ENCODE peak calls at places on chromosomes 1 and 21, in eight cellular contexts. J, Z, X, S, N, W, P and G are unnamed samples.

GRCh38 chr1:3560199-3560955 is 50.9 kb downstream of the MEGF6 start:
- DNase-seq in J (no peak), Z (no peak), X (no peak), S (no peak), N (no peak), W (no peak), P (no peak), G (no peak)

GRCh38 chr1:112267929-112268328 is 128.1 kb upstream of the CTTNBP2NL start:
- DNase-seq in J (no peak), Z (no peak), X (no peak), S (peak), N (peak), W (no peak), P (peak), G (no peak)

GRCh38 chr1:3746389-3746783 is 5.9 kb upstream of the CCDC27 start:
- DNase-seq in J (no peak), Z (no peak), X (no peak), S (no peak), N (no peak), W (no peak), P (no peak), G (peak)

GRCh38 chr1:87370519-87370918 is 41.8 kb downstream of the LMO4 start:
- DNase-seq in J (no peak), Z (no peak), X (no peak), S (no peak), N (no peak), W (no peak), P (no peak), G (no peak)

GRCh38 chr1:53091841-53092645 is 30.0 kb downstream of the PODN start:
- DNase-seq in J (no peak), Z (no peak), X (no peak), S (peak), N (no peak), W (no peak), P (no peak), G (no peak)

GRCh38 chr1:159089184-159089791 is 12.7 kb upstream of the AIM2 start:
- DNase-seq in J (no peak), Z (no peak), X (no peak), S (no peak), N (no peak), W (peak), P (no peak), G (peak)

GRCh38 chr1:111139234-111139955 is 498 bp downstream of the DRAM2 start:
- DNase-seq in J (peak), Z (peak), X (peak), S (peak), N (no peak), W (peak), P (peak), G (peak)

GRCh38 chr1:40822890-40823289 is 39.3 kb downstream of the CITED4 start:
- DNase-seq in J (no peak), Z (no peak), X (no peak), S (no peak), N (no peak), W (no peak), P (no peak), G (no peak)

GRCh38 chr1:205936846-205937707 is 6.2 kb downstream of the SLC26A9 start:
- DNase-seq in J (peak), Z (no peak), X (no peak), S (no peak), N (no peak), W (no peak), P (no peak), G (no peak)

GRCh38 chr1:226657788-226658537 is 81.1 kb downstream of the ITPKB start:
- DNase-seq in J (no peak), Z (no peak), X (no peak), S (peak), N (peak), W (no peak), P (no peak), G (no peak)

GRCh38 chr1:67489643-67490042 is 59.4 kb upstream of the SERBP1 start:
- DNase-seq in J (no peak), Z (peak), X (no peak), S (no peak), N (no peak), W (peak), P (no peak), G (no peak)

GRCh38 chr21:43970551-43970950 is 41.6 kb upstream of the TRAPPC10 start:
- DNase-seq in J (no peak), Z (no peak), X (no peak), S (no peak), N (no peak), W (no peak), P (no peak), G (no peak)

GRCh38 chr21:42630626-42631025 is 22.8 kb upstream of the PDE9A start:
- DNase-seq in J (no peak), Z (no peak), X (no peak), S (peak), N (peak), W (no peak), P (peak), G (no peak)

GRCh38 chr1:167905182-167905581 is 8.8 kb downstream of the ADCY10 start:
- DNase-seq in J (no peak), Z (no peak), X (no peak), S (no peak), N (no peak), W (peak), P (no peak), G (no peak)

GRCh38 chr21:44083631-44084291 is 23.4 kb upstream of the PWP2 start:
- DNase-seq in J (no peak), Z (no peak), X (no peak), S (no peak), N (no peak), W (no peak), P (peak), G (no peak)

GRCh38 chr1:201493757-201494617 is 12.9 kb downstream of the CSRP1 start:
- DNase-seq in J (no peak), Z (no peak), X (no peak), S (peak), N (peak), W (no peak), P (no peak), G (no peak)

GRCh38 chr1:156480411-156481192 is 20.0 kb downstream of the MEF2D start:
- DNase-seq in J (peak), Z (peak), X (no peak), S (peak), N (peak), W (peak), P (peak), G (peak)

GRCh38 chr1:241356519-241357365 is at the start of gene RGS7:
- DNase-seq in J (peak), Z (peak), X (no peak), S (peak), N (peak), W (no peak), P (no peak), G (peak)

DNA sequence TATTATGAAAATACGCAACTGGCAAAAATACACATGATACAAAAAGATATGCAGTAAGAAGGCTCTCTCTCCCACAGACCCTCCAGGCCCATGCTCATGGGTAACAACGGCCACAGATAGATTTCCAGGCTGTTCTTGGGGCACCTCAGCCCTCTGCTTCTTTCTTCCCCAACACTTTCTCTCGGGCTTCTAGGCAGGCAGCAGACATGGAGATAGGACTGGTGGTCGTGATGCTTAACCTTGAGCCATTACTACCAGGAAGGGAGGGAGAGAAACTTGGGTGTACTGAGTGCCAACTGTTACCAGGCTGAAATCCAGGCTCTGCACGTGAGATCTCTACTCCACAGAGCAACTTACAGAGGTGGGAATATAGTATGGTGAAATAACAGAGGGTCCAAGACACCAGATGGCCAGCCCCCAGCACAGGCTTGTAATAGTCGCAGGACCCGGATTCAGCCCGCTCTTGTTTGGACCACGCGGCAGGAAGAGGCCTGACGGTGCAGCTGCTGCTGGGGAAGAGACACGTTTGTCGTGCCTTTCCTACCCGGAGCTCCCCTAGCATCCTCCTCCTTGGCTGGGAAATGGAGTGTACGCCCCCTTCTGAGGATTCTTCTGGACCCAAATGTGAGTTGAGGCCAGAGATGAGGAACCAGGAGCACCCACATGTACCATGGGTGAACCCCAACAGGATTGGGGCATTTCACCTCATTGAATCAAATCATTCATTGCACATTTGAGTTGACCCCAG is 441.1 kb upstream of the VAMP3 start:
- DNase-seq in J (no peak), Z (no peak), X (no peak), S (no peak), N (no peak), W (no peak), P (no peak), G (no peak)
- TF ChIP-seq POLR2A in J (no peak), Z (no peak), X (no peak), S (no peak), N (no peak), W (no peak), P (no peak), G (no peak)

DNA sequence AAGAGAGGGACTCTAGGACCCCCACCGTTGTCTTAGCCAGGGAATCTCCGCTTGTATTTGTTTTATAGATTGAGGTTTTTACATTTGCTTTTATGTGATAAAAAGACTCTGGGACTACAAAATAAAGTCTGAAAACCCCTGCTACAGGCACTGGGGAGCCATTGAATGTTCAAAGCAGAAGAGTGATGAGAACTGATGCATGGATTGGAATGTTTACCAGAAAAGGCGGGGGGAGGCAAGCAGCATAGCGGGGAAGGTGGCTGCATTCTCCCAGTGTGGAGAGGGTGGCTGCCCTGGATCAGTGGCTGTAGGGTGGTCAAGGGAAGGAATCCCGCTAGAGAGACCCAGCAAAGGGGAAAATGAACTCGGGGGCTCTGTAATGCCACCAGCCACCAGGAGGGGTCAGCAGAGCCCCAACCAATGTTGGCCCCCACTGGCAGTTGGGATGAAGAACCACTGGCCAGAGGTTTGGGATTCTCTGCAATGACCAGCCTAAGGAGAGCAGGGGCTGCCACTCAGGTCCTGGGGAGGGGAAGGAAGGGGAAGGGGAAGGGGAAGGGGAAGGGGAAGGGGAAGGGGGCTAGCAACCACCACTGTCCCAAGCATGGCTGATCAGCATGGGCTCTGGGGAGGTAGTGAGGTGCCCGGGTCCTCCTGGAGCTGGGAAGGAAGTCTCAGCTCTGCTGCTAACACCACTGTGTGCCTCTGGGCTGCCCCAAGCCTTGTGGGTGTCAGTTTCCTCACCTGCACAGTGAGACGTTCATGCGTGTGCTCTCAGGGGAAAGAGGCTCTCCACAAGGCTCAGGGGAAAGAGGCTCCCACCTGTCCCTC is 19.2 kb upstream of the PEF1 start:
- DNase-seq in J (peak), Z (peak), X (no peak), S (peak), N (peak), W (peak), P (peak), G (peak)
- TF ChIP-seq POLR2A in J (no peak), Z (no peak), X (no peak), S (no peak), N (no peak), W (no peak), P (no peak), G (no peak)

DNA sequence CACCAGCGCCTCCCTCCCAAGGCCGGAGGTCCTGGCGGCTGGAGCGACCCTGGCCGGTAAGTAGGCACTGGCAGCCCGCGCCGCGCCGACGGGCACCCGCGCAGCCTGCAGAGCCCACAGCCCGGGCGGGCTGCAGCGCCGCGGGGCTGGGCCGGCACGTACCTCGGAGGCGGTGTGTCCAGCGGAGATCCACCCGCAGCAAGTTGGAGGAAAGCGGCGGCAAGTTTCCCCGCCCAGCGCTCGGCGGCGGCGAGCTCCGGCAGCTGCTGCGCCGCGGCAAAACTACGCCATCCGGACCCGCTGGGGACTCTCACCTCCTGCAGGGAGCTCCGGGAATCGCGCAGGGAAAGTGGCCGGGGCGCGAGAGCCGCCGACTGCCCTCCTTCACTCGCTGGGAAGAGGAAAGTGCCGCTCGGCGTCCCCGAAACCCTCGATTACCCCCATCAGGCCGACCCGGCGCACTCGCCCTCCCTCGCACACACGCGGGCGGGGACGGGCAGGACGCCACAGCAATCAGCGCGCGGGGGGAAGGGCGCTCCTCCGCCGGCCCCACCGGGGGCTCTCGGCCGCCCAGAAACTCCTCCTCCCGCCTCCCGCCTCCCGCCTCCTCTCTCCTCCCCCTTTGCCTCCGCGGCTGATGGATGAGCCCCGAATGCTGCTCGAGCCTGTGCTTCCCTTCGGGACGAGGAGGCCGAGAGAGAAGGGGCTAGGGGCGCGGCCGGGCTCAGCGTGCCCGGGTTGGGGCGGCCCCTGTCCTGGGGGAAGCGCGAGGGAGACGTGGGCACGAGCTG is at the start of gene TGFBR3:
- DNase-seq in J (peak), Z (peak), X (peak), S (peak), N (peak), W (peak), P (peak), G (peak)
- TF ChIP-seq POLR2A in J (peak), Z (peak), X (peak), S (peak), N (peak), W (no peak), P (peak), G (no peak)

GRCh38 chr1:175673236-175674150 is 69.9 kb downstream of the TNR start:
- DNase-seq in J (no peak), Z (peak), X (no peak), S (no peak), N (no peak), W (no peak), P (peak), G (no peak)
- TF ChIP-seq POLR2A in J (no peak), Z (no peak), X (no peak), S (no peak), N (no peak), W (no peak), P (no peak), G (no peak)

DNA sequence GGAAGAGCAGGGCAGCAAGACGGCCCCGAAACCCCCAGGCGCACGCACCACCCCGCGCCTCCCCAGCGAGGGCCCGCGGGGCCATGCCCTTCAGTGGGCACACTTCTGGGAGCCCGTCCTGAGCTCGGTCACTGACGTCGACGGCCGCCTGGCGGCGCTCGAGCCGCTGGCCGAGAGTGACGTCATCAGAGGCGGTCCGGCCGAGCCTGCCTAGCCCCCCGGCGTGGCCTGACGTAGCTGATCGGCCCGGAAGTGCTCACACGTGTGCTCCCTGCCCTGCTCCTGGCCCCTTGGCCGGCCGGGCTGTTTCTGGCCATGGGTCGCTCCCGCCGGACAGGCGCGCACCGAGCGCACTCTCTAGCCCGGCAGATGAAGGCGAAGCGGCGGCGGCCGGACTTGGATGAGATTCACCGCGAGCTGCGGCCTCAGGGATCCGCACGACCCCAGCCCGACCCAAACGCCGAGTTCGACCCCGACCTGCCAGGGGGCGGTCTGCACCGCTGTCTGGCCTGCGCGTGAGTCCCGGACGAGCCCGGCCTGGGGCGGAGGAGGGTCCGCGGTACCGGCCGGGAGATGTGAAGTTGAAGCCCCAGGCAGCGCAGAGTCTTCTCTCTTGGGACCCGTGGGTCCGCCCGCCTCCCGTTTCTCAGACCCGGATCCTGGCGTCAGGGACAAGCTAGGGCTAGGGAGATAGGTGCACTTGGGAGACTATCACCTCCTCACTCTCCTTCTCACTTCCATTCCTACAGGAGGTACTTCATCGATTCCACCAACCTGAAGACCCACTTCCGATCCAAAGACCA is at the start of gene ZNF593:
- DNase-seq in J (peak), Z (peak), X (peak), S (peak), N (peak), W (peak), P (peak), G (peak)
- TF ChIP-seq POLR2A in J (peak), Z (peak), X (no peak), S (peak), N (no peak), W (peak), P (peak), G (peak)

GRCh38 chr1:162694911-162695310 is 62.6 kb downstream of the DDR2 start:
- DNase-seq in J (no peak), Z (no peak), X (no peak), S (no peak), N (no peak), W (no peak), P (no peak), G (no peak)

GRCh38 chr1:162699366-162699765 is 67.1 kb downstream of the DDR2 start:
- DNase-seq in J (no peak), Z (no peak), X (no peak), S (no peak), N (no peak), W (peak), P (no peak), G (no peak)

GRCh38 chr1:162695687-162696086 is 63.4 kb downstream of the DDR2 start:
- DNase-seq in J (no peak), Z (no peak), X (no peak), S (no peak), N (no peak), W (no peak), P (no peak), G (no peak)

GRCh38 chr1:162697140-162697895 is 65.1 kb downstream of the DDR2 start:
- DNase-seq in J (no peak), Z (no peak), X (no peak), S (no peak), N (no peak), W (no peak), P (no peak), G (no peak)

DNA sequence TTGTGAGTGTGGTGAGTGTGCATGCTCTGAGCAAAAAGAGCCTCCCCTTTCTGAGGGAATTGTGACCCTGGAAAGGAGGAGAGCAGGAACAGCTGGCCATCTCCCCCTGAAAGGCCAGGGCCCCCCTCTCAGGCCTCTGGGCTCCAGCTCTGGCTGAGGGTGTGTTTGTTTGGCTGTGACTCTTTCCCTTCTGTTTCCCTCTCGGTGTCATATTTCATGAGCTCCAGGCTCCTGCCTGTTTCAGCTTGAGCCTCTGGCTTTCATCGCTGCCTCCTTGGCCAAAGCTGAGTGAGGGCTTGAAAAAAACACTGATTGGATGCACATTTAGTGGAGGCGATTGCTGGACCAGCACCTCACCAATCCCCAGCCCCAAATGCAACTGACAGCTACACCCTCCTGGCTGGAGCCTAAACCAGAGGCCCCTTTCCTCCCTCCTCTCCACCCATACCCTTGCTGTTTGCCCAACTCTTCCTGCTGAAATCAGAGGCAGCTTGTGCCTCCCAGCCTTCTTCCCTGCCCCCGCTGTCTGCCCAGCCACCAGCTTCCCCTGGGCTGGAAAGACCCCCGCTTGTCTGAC is 64.1 kb downstream of the DDR2 start:
- DNase-seq in J (no peak), Z (no peak), X (peak), S (peak), N (peak), W (no peak), P (peak), G (no peak)
- TF ChIP-seq POLR2A in J (no peak), Z (no peak), X (no peak), S (no peak), N (no peak), W (no peak), P (no peak), G (no peak)

GRCh38 chr1:36322786-36323635 is 434 bp downstream of the EVA1B start:
- DNase-seq in J (no peak), Z (peak), X (no peak), S (no peak), N (peak), W (peak), P (peak), G (no peak)
- TF ChIP-seq POLR2A in J (no peak), Z (no peak), X (no peak), S (no peak), N (no peak), W (no peak), P (no peak), G (no peak)